ENCODE peak calls at places on chromosome 10, in ten cellular contexts. D is B cell, B is cardiac muscle cell, O is hepatocyte, N is IMR-90, R is BJ, P is chondrocyte, Q is colonic mucosa, K is GM23338, W is HFFc6. X is an unnamed sample.

GRCh38 chr10:102814873-102815661 is 22.1 kb downstream of the CYP17A1 start:
- DNase-seq in K (peak; percentile 22), R (no peak), B (peak; percentile 38), O (peak; percentile 54), P (no peak), W (no peak), N (peak; percentile 68), D (no peak), Q (no peak), X (peak; percentile 87)

GRCh38 chr10:86653987-86654386 is 360 bp upstream of the OPN4 start:
- DNase-seq in O (no peak), B (no peak), P (no peak), D (no peak), Q (no peak), K (no peak), N (no peak), R (no peak), W (no peak), X (no peak)

GRCh38 chr10:1182280-1183032 is 126.3 kb downstream of the WDR37 start:
- DNase-seq in R (no peak), O (no peak), N (no peak), W (no peak), Q (no peak), B (no peak), D (no peak), K (no peak), P (peak; percentile 69), X (no peak)

GRCh38 chr10:10131984-10132383 is 885.7 kb upstream of the CELF2 start:
- DNase-seq in N (no peak), R (no peak), W (no peak), P (no peak), O (peak; percentile 5), D (no peak), B (no peak), Q (no peak), K (no peak), X (no peak)

GRCh38 chr10:110398419-110399162 is 93.9 kb upstream of the SMNDC1 start:
- DNase-seq in N (peak; percentile 98), W (peak; percentile 97), K (peak; percentile 28), B (no peak), Q (peak; percentile 90), P (no peak), R (peak; percentile 95), D (no peak), O (peak; percentile 92), X (peak; percentile 48)

GRCh38 chr10:71176661-71177060 is 35.7 kb upstream of the UNC5B start:
- DNase-seq in Q (no peak), D (no peak), K (peak; percentile 66), R (no peak), W (no peak), N (no peak), P (no peak), B (peak; percentile 42), O (no peak), X (no peak)

GRCh38 chr10:114045071-114045737 is 1.5 kb downstream of the ADRB1 start:
- DNase-seq in D (no peak), R (no peak), K (peak; percentile 62), P (no peak), Q (peak; percentile 40), B (peak; percentile 52), O (peak; percentile 71), W (no peak), N (no peak), X (no peak)

GRCh38 chr10:119177708-119178370 is 773 bp downstream of the PRDX3 start:
- DNase-seq in W (no peak), R (no peak), D (no peak), K (no peak), O (no peak), N (no peak), P (peak; percentile 26), B (no peak), Q (peak; percentile 25), X (no peak)

GRCh38 chr10:22658745-22659410 is 55.5 kb downstream of the PIP4K2A start:
- DNase-seq in B (no peak), Q (no peak), R (no peak), D (no peak), W (peak; percentile 37), N (peak; percentile 48), P (no peak), O (no peak), K (no peak), X (no peak)

DNA sequence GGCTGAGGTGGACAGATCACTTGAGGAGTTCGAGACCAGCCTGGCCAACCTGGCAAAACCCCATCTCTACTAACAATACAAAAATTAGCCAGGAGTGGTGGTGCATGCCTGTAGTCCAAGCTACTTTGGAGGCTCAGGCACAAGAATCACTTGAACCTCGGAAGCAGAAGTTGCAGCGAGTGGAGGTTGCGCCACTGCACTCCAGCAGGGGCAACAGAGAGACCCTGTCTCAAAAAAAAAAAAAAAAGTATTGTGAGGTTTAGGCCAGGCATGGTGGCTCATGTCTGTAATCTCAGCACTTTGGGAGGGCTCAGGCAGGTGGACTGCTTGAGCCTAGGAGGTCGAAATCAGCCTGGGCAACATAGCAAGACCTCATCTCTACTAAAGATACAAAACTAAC is 16.0 kb downstream of the TET1 start:
- DNase-seq in K (peak; percentile 58), D (no peak), R (no peak), O (no peak), N (no peak), B (no peak), P (no peak), Q (no peak), W (no peak), X (no peak)
- TF ChIP-seq CTCF in K (peak; percentile 26), D (no peak), R (no peak), O (no peak), N (no peak), B (no peak), P (peak; percentile 42), Q (no peak), W (peak; percentile 27), X (no peak)

DNA sequence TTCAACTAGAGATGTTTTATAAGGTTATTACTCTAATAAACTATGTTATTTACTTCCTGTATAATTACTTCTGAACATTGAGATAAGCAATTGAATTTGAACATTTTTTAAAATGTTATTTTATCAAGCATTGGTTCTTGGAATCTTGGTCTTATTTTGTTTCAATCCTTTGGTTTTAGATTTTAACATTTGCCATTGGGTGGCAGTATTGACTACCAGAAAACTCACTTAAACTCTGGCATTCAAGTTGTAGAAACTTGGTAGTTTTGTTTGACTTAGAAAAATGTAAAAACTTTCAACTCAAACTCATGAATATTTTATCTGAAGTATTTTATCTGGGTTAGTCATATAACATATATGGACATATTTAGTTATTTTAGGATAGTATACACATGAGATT is 48.1 kb downstream of the ATRNL1 start:
- DNase-seq in K (peak; percentile 44), Q (no peak), B (peak; percentile 8), P (no peak), O (peak; percentile 18), N (peak; percentile 12), W (peak; percentile 26), R (no peak), D (no peak), X (no peak)
- TF ChIP-seq CTCF in K (peak; percentile 51), Q (no peak), B (peak; percentile 42), P (peak; percentile 89), O (peak; percentile 66), N (peak; percentile 46), W (peak; percentile 74), R (peak; percentile 42), D (no peak), X (no peak)

DNA sequence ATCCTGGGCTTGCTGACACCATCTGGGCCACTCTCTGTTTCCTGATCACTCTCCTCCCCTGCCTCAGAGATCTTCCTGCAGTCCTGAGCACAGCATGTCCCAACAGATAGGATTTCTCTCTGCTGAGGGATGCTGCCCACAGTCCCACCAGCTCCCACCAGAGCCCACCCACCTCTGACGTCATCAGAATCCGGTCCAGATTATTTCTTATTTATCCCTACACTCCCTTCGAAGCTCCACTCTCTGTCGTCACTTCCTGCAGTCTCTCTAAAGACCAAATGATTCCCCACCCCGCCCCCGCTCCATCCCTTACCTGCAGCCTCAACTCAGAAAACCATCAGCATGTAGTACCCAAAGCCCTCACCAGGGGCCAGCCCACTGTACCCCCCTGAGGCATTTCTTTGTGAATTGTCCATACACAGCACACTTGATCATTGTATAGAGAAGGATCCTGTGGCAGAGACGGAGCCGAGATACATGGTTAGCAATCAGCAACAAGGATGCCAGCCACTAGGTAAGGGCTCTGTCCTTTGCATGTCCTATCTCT is 192.0 kb upstream of the MGMT start:
- DNase-seq in Q (no peak), R (no peak), B (no peak), P (no peak), O (no peak), D (no peak), K (peak; percentile 87), N (no peak), W (no peak), X (no peak)
- TF ChIP-seq CTCF in Q (no peak), R (no peak), B (no peak), P (no peak), O (no peak), D (no peak), K (peak; percentile 58), N (no peak), W (peak; percentile 17), X (no peak)

GRCh38 chr10:92757720-92758119 is 68.0 kb downstream of the HHEX start:
- DNase-seq in N (no peak), B (no peak), D (no peak), P (no peak), R (no peak), K (no peak), W (no peak), O (no peak), Q (no peak), X (no peak)

GRCh38 chr10:92755725-92756124 is 66.0 kb downstream of the HHEX start:
- DNase-seq in R (no peak), W (no peak), Q (no peak), O (no peak), B (no peak), K (no peak), D (no peak), P (no peak), N (no peak), X (no peak)

GRCh38 chr10:92758594-92758993 is 68.8 kb downstream of the HHEX start:
- DNase-seq in R (no peak), K (no peak), O (no peak), W (no peak), B (no peak), P (no peak), N (no peak), Q (no peak), D (no peak), X (no peak)

GRCh38 chr10:92756233-92757065 is 66.7 kb downstream of the HHEX start:
- DNase-seq in K (no peak), P (no peak), B (no peak), N (peak; percentile 44), Q (no peak), R (no peak), O (no peak), D (peak; percentile 82), W (no peak), X (no peak)

DNA sequence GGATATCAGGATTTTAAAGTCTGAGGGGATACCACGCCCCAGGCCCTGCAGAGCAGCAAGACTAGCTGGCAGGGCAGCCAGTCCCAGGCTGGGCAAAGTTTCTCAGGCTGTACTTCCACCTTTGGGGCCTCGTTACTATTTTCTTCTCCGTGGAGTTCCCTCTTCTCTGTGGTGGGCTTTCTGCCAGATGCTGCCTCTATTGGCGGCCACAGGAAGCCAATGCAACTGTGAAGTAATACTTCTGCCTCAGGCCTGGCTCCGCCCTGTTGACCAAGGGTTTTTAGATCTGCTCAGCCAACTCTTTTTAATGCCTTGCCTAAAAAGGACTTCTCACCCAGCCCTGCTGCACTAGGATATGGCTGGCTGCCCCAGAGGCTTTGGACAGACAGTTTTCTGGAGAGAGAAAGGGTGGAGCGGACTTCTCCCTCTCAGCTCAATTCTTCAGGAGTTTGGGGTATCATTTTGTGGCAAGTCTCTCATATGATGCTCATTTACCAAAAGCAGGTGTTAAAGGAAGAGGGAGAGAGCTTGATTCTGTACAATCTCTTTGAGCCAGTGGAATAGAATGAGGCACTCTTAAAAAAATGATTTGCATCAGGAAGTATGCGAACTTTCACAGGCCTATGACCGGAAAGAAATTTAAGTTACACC is 67.4 kb downstream of the HHEX start:
- DNase-seq in N (peak; percentile 82), O (peak; percentile 42), D (peak; percentile 81), K (peak; percentile 55), Q (peak; percentile 72), W (peak; percentile 72), P (no peak), B (peak; percentile 78), R (peak; percentile 69), X (no peak)
- TF ChIP-seq CTCF in N (peak; percentile 21), O (no peak), D (peak; percentile 42), K (peak; percentile 29), Q (no peak), W (peak; percentile 35), P (peak; percentile 50), B (peak; percentile 23), R (peak; percentile 44), X (no peak)